ENCODE peak calls at places on chromosomes 2 and 18, in nine cellular contexts. One of them, this sample, is unnamed.

GRCh38 chr2:61398413-61398812 is 72.5 kb downstream of the USP34 start:
- DNase-seq in fibroblast of lung: no peak
- DNase-seq in Peyer's patch: no peak
- DNase-seq in aorta: no peak
- DNase-seq in SW480: no peak
- DNase-seq in CD8-positive, alpha-beta memory T cell: no peak
- DNase-seq in HTR-8/SVneo: no peak
- DNase-seq in T-cell: no peak
- DNase-seq in left cardiac atrium: no peak
- DNase-seq in this sample: no peak

GRCh38 chr2:224711859-224712258 is 4.3 kb downstream of the CCDC195 start:
- DNase-seq in left cardiac atrium: no peak
- DNase-seq in HTR-8/SVneo: no peak
- DNase-seq in Peyer's patch: no peak
- DNase-seq in T-cell: no peak
- DNase-seq in fibroblast of lung: no peak
- DNase-seq in SW480: no peak
- DNase-seq in CD8-positive, alpha-beta memory T cell: no peak
- DNase-seq in aorta: no peak
- DNase-seq in this sample: no peak

GRCh38 chr2:216013080-216013909 is at the start of gene MREG:
- DNase-seq in fibroblast of lung: peak; percentile 50
- DNase-seq in aorta: peak; percentile 92
- DNase-seq in left cardiac atrium: peak; percentile 77
- DNase-seq in Peyer's patch: peak; percentile 83
- DNase-seq in HTR-8/SVneo: peak; percentile 89
- DNase-seq in T-cell: peak; percentile 75
- DNase-seq in CD8-positive, alpha-beta memory T cell: peak; percentile 88
- DNase-seq in SW480: peak; percentile 77
- DNase-seq in this sample: peak; percentile 51

GRCh38 chr2:240647503-240648154 is 22.3 kb downstream of the GPR35 start:
- DNase-seq in fibroblast of lung: no peak
- DNase-seq in left cardiac atrium: no peak
- DNase-seq in CD8-positive, alpha-beta memory T cell: no peak
- DNase-seq in SW480: no peak
- DNase-seq in aorta: no peak
- DNase-seq in HTR-8/SVneo: no peak
- DNase-seq in T-cell: no peak
- DNase-seq in Peyer's patch: no peak
- DNase-seq in this sample: no peak

GRCh38 chr18:75868031-75868430 is 440.5 kb upstream of the SMIM21 start:
- DNase-seq in Peyer's patch: no peak
- DNase-seq in fibroblast of lung: no peak
- DNase-seq in aorta: no peak
- DNase-seq in HTR-8/SVneo: no peak
- DNase-seq in SW480: no peak
- DNase-seq in left cardiac atrium: no peak
- DNase-seq in T-cell: no peak
- DNase-seq in CD8-positive, alpha-beta memory T cell: no peak
- DNase-seq in this sample: no peak

GRCh38 chr2:10883066-10883465 is 28.7 kb upstream of the KCNF1 start:
- DNase-seq in CD8-positive, alpha-beta memory T cell: no peak
- DNase-seq in T-cell: no peak
- DNase-seq in fibroblast of lung: no peak
- DNase-seq in Peyer's patch: no peak
- DNase-seq in SW480: no peak
- DNase-seq in aorta: no peak
- DNase-seq in left cardiac atrium: no peak
- DNase-seq in HTR-8/SVneo: no peak
- DNase-seq in this sample: no peak

GRCh38 chr18:77255426-77256105 is 5.9 kb downstream of the GALR1 start:
- DNase-seq in SW480: no peak
- DNase-seq in Peyer's patch: no peak
- DNase-seq in CD8-positive, alpha-beta memory T cell: no peak
- DNase-seq in fibroblast of lung: no peak
- DNase-seq in HTR-8/SVneo: no peak
- DNase-seq in aorta: no peak
- DNase-seq in left cardiac atrium: no peak
- DNase-seq in T-cell: no peak
- DNase-seq in this sample: no peak

GRCh38 chr2:101768480-101769077 is 71.1 kb downstream of the MAP4K4 start:
- DNase-seq in T-cell: no peak
- DNase-seq in aorta: no peak
- DNase-seq in Peyer's patch: no peak
- DNase-seq in CD8-positive, alpha-beta memory T cell: no peak
- DNase-seq in SW480: no peak
- DNase-seq in fibroblast of lung: no peak
- DNase-seq in HTR-8/SVneo: no peak
- DNase-seq in left cardiac atrium: no peak
- DNase-seq in this sample: no peak

GRCh38 chr2:218406949-218407703 is 7.5 kb downstream of the CTDSP1 start:
- DNase-seq in fibroblast of lung: peak; percentile 56
- DNase-seq in T-cell: peak; percentile 60
- DNase-seq in HTR-8/SVneo: peak; percentile 35
- DNase-seq in CD8-positive, alpha-beta memory T cell: peak; percentile 75
- DNase-seq in Peyer's patch: peak; percentile 90
- DNase-seq in SW480: peak; percentile 69
- DNase-seq in left cardiac atrium: peak; percentile 69
- DNase-seq in aorta: peak; percentile 87
- DNase-seq in this sample: peak; percentile 45

GRCh38 chr2:54106631-54107454 is 8.6 kb upstream of the ACYP2 start:
- DNase-seq in left cardiac atrium: no peak
- DNase-seq in CD8-positive, alpha-beta memory T cell: peak; percentile 54
- DNase-seq in Peyer's patch: no peak
- DNase-seq in aorta: no peak
- DNase-seq in HTR-8/SVneo: peak; percentile 60
- DNase-seq in SW480: peak; percentile 66
- DNase-seq in fibroblast of lung: peak; percentile 43
- DNase-seq in T-cell: peak; percentile 28
- DNase-seq in this sample: no peak

GRCh38 chr2:236705295-236706114 is 135.9 kb downstream of the ACKR3 start:
- DNase-seq in aorta: peak; percentile 68
- DNase-seq in fibroblast of lung: no peak
- DNase-seq in Peyer's patch: no peak
- DNase-seq in left cardiac atrium: no peak
- DNase-seq in T-cell: no peak
- DNase-seq in CD8-positive, alpha-beta memory T cell: no peak
- DNase-seq in SW480: no peak
- DNase-seq in HTR-8/SVneo: no peak
- DNase-seq in this sample: peak; percentile 66

GRCh38 chr2:54482725-54483124 is 26.6 kb downstream of the SPTBN1 start:
- DNase-seq in SW480: peak; percentile 80
- DNase-seq in T-cell: no peak
- DNase-seq in HTR-8/SVneo: peak; percentile 32
- DNase-seq in aorta: peak; percentile 86
- DNase-seq in fibroblast of lung: peak; percentile 91
- DNase-seq in CD8-positive, alpha-beta memory T cell: no peak
- DNase-seq in left cardiac atrium: peak; percentile 75
- DNase-seq in Peyer's patch: no peak
- DNase-seq in this sample: no peak

GRCh38 chr2:35410431-35411061 is 945.0 kb upstream of the CRIM1 start:
- DNase-seq in fibroblast of lung: peak; percentile 33
- DNase-seq in T-cell: no peak
- DNase-seq in SW480: peak; percentile 41
- DNase-seq in aorta: peak; percentile 85
- DNase-seq in Peyer's patch: peak; percentile 60
- DNase-seq in HTR-8/SVneo: peak; percentile 36
- DNase-seq in left cardiac atrium: peak; percentile 43
- DNase-seq in CD8-positive, alpha-beta memory T cell: no peak
- DNase-seq in this sample: no peak

GRCh38 chr2:99555410-99555809 is 65.6 kb upstream of the REV1 start:
- DNase-seq in HTR-8/SVneo: no peak
- DNase-seq in SW480: no peak
- DNase-seq in aorta: no peak
- DNase-seq in left cardiac atrium: no peak
- DNase-seq in Peyer's patch: no peak
- DNase-seq in T-cell: no peak
- DNase-seq in fibroblast of lung: no peak
- DNase-seq in CD8-positive, alpha-beta memory T cell: no peak
- DNase-seq in this sample: no peak

GRCh38 chr2:234388591-234388990 is 108.3 kb downstream of the ARL4C start:
- DNase-seq in fibroblast of lung: no peak
- DNase-seq in HTR-8/SVneo: no peak
- DNase-seq in aorta: no peak
- DNase-seq in Peyer's patch: no peak
- DNase-seq in T-cell: no peak
- DNase-seq in CD8-positive, alpha-beta memory T cell: no peak
- DNase-seq in left cardiac atrium: no peak
- DNase-seq in SW480: no peak
- DNase-seq in this sample: no peak

GRCh38 chr18:27017901-27018500 is 152.5 kb upstream of the AQP4 start:
- DNase-seq in SW480: peak; percentile 2
- DNase-seq in fibroblast of lung: no peak
- DNase-seq in CD8-positive, alpha-beta memory T cell: no peak
- DNase-seq in left cardiac atrium: no peak
- DNase-seq in HTR-8/SVneo: no peak
- DNase-seq in aorta: no peak
- DNase-seq in T-cell: no peak
- DNase-seq in Peyer's patch: no peak
- DNase-seq in this sample: no peak

This sample was measured in CD14-positive monocyte.